ENCODE peak calls at places on chromosomes 5 and 9, in five cellular contexts. One of them, this sample, is unnamed.

GRCh38 chr5:74201334-74202081 is 439.0 kb downstream of the ENC1 start:
- DNase-seq in GM23338: no peak
- DNase-seq in prostate gland: no peak
- DNase-seq in endodermal cell: no peak
- DNase-seq in heart left ventricle: peak; percentile 64
- DNase-seq in this sample: no peak

GRCh38 chr9:93096131-93096802 is at the start of gene CARD19:
- DNase-seq in GM23338: peak; percentile 44
- DNase-seq in heart left ventricle: peak; percentile 73
- DNase-seq in prostate gland: peak; percentile 55
- DNase-seq in endodermal cell: peak; percentile 75
- DNase-seq in this sample: peak; percentile 80

GRCh38 chr9:129414377-129415021 is 206.4 kb downstream of the C9orf50 start:
- DNase-seq in endodermal cell: peak; percentile 71
- DNase-seq in prostate gland: no peak
- DNase-seq in GM23338: peak; percentile 40
- DNase-seq in heart left ventricle: peak; percentile 62
- DNase-seq in this sample: peak; percentile 66

GRCh38 chr9:121833061-121833460 is 181.6 kb downstream of the DAB2IP start:
- DNase-seq in endodermal cell: peak; percentile 23
- DNase-seq in prostate gland: no peak
- DNase-seq in GM23338: no peak
- DNase-seq in heart left ventricle: no peak
- DNase-seq in this sample: no peak

GRCh38 chr9:30574355-30575151 is 1809.9 kb upstream of the ACO1 start:
- DNase-seq in endodermal cell: peak; percentile 42
- DNase-seq in GM23338: peak; percentile 12
- DNase-seq in heart left ventricle: no peak
- DNase-seq in prostate gland: no peak
- DNase-seq in this sample: no peak

GRCh38 chr9:98256632-98257218 is 1.3 kb upstream of the TBC1D2 start:
- DNase-seq in GM23338: peak; percentile 47
- DNase-seq in heart left ventricle: no peak
- DNase-seq in prostate gland: no peak
- DNase-seq in endodermal cell: peak; percentile 49
- DNase-seq in this sample: no peak

GRCh38 chr5:93607367-93608258 is 24.6 kb downstream of the NR2F1 start:
- DNase-seq in GM23338: peak; percentile 94
- DNase-seq in heart left ventricle: no peak
- DNase-seq in prostate gland: no peak
- DNase-seq in endodermal cell: peak; percentile 85
- DNase-seq in this sample: no peak

GRCh38 chr5:127184841-127185240 is 105.8 kb upstream of the MEGF10 start:
- DNase-seq in prostate gland: no peak
- DNase-seq in heart left ventricle: no peak
- DNase-seq in endodermal cell: no peak
- DNase-seq in GM23338: no peak
- DNase-seq in this sample: no peak

GRCh38 chr9:89218040-89218928 is 39.7 kb upstream of the SHC3 start:
- DNase-seq in GM23338: peak; percentile 39
- DNase-seq in endodermal cell: no peak
- DNase-seq in heart left ventricle: no peak
- DNase-seq in prostate gland: no peak
- DNase-seq in this sample: no peak

GRCh38 chr9:593809-594208 is 247.7 kb upstream of the DMRT1 start:
- DNase-seq in endodermal cell: no peak
- DNase-seq in heart left ventricle: peak; percentile 53
- DNase-seq in prostate gland: no peak
- DNase-seq in GM23338: no peak
- DNase-seq in this sample: no peak

GRCh38 chr5:108655750-108656450 is 91.8 kb upstream of the FER start:
- DNase-seq in prostate gland: no peak
- DNase-seq in heart left ventricle: no peak
- DNase-seq in GM23338: no peak
- DNase-seq in endodermal cell: no peak
- DNase-seq in this sample: no peak

GRCh38 chr9:2817987-2818386 is 25.9 kb downstream of the PUM3 start:
- DNase-seq in GM23338: no peak
- DNase-seq in heart left ventricle: no peak
- DNase-seq in endodermal cell: no peak
- DNase-seq in prostate gland: no peak
- DNase-seq in this sample: no peak

GRCh38 chr5:137115152-137115551 is 384.0 kb downstream of the SPOCK1 start:
- DNase-seq in endodermal cell: no peak
- DNase-seq in heart left ventricle: no peak
- DNase-seq in GM23338: no peak
- DNase-seq in prostate gland: no peak
- DNase-seq in this sample: no peak

GRCh38 chr9:126860757-126861466 is 473 bp downstream of the ZBTB34 start:
- DNase-seq in endodermal cell: peak; percentile 79
- DNase-seq in heart left ventricle: peak; percentile 42
- DNase-seq in prostate gland: no peak
- DNase-seq in GM23338: peak; percentile 48
- DNase-seq in this sample: peak; percentile 51

GRCh38 chr9:99419099-99419498 is 197.0 kb downstream of the SEC61B start:
- DNase-seq in heart left ventricle: no peak
- DNase-seq in GM23338: no peak
- DNase-seq in prostate gland: no peak
- DNase-seq in endodermal cell: no peak
- DNase-seq in this sample: no peak

GRCh38 chr5:16480821-16481538 is 15.4 kb upstream of the ZNF622 start:
- DNase-seq in GM23338: no peak
- DNase-seq in heart left ventricle: no peak
- DNase-seq in prostate gland: no peak
- DNase-seq in endodermal cell: no peak
- DNase-seq in this sample: no peak

GRCh38 chr9:80492221-80492620 is 920.5 kb downstream of the TLE4 start:
- DNase-seq in prostate gland: no peak
- DNase-seq in endodermal cell: no peak
- DNase-seq in heart left ventricle: peak; percentile 60
- DNase-seq in GM23338: no peak
- DNase-seq in this sample: no peak

GRCh38 chr5:163385276-163385675 is 52.1 kb upstream of the CCNG1 start:
- DNase-seq in heart left ventricle: no peak
- DNase-seq in prostate gland: no peak
- DNase-seq in endodermal cell: no peak
- DNase-seq in GM23338: no peak
- DNase-seq in this sample: no peak

GRCh38 chr5:5494489-5495402 is 72.3 kb downstream of the ICE1 start:
- DNase-seq in endodermal cell: peak; percentile 98
- DNase-seq in GM23338: peak; percentile 96
- DNase-seq in prostate gland: peak; percentile 28
- DNase-seq in heart left ventricle: peak; percentile 77
- DNase-seq in this sample: peak; percentile 88

GRCh38 chr9:137031904-137032639 is at the start of gene FUT7:
- DNase-seq in endodermal cell: no peak
- DNase-seq in heart left ventricle: no peak
- DNase-seq in GM23338: no peak
- DNase-seq in prostate gland: no peak
- DNase-seq in this sample: peak; percentile 34

GRCh38 chr5:92659246-92659645 is 921.8 kb downstream of the NR2F1-AS1 start:
- DNase-seq in endodermal cell: no peak
- DNase-seq in heart left ventricle: no peak
- DNase-seq in prostate gland: no peak
- DNase-seq in GM23338: no peak
- DNase-seq in this sample: no peak

GRCh38 chr9:31136524-31136923 is 1247.9 kb upstream of the ACO1 start:
- DNase-seq in endodermal cell: no peak
- DNase-seq in GM23338: no peak
- DNase-seq in prostate gland: no peak
- DNase-seq in heart left ventricle: no peak
- DNase-seq in this sample: no peak

GRCh38 chr5:30405821-30406220 is 787.7 kb upstream of the CDH6 start:
- DNase-seq in heart left ventricle: no peak
- DNase-seq in endodermal cell: no peak
- DNase-seq in GM23338: no peak
- DNase-seq in prostate gland: no peak
- DNase-seq in this sample: no peak

GRCh38 chr9:93286252-93287188 is 102.6 kb downstream of the WNK2 start:
- DNase-seq in GM23338: no peak
- DNase-seq in endodermal cell: no peak
- DNase-seq in prostate gland: no peak
- DNase-seq in heart left ventricle: no peak
- DNase-seq in this sample: no peak

GRCh38 chr9:34654317-34655083 is 2.5 kb downstream of the IL11RA start:
- DNase-seq in prostate gland: peak; percentile 66
- DNase-seq in endodermal cell: no peak
- DNase-seq in GM23338: no peak
- DNase-seq in heart left ventricle: peak; percentile 88
- DNase-seq in this sample: peak; percentile 50

GRCh38 chr9:32939576-32939975 is 61.9 kb downstream of the APTX start:
- DNase-seq in prostate gland: no peak
- DNase-seq in heart left ventricle: no peak
- DNase-seq in endodermal cell: no peak
- DNase-seq in GM23338: no peak
- DNase-seq in this sample: no peak

GRCh38 chr5:97101189-97101910 is 41.1 kb downstream of the LIX1 start:
- DNase-seq in heart left ventricle: no peak
- DNase-seq in GM23338: peak; percentile 29
- DNase-seq in prostate gland: no peak
- DNase-seq in endodermal cell: no peak
- DNase-seq in this sample: no peak

GRCh38 chr5:115313632-115314031 is 17.2 kb upstream of the CCDC112 start:
- DNase-seq in endodermal cell: no peak
- DNase-seq in GM23338: no peak
- DNase-seq in prostate gland: no peak
- DNase-seq in heart left ventricle: no peak
- DNase-seq in this sample: no peak

GRCh38 chr5:159051431-159052281 is 48.1 kb downstream of the EBF1 start:
- DNase-seq in endodermal cell: peak; percentile 85
- DNase-seq in GM23338: peak; percentile 75
- DNase-seq in prostate gland: no peak
- DNase-seq in heart left ventricle: peak; percentile 71
- DNase-seq in this sample: peak; percentile 24

GRCh38 chr9:134222018-134222573 is 57.7 kb upstream of the RNU6ATAC start:
- DNase-seq in heart left ventricle: peak; percentile 15
- DNase-seq in GM23338: no peak
- DNase-seq in prostate gland: no peak
- DNase-seq in endodermal cell: no peak
- DNase-seq in this sample: no peak

GRCh38 chr5:33737284-33737683 is 154.5 kb downstream of the ADAMTS12 start:
- DNase-seq in prostate gland: no peak
- DNase-seq in endodermal cell: no peak
- DNase-seq in GM23338: no peak
- DNase-seq in heart left ventricle: no peak
- DNase-seq in this sample: no peak

GRCh38 chr5:94807985-94808384 is 189.5 kb downstream of the SLF1 start:
- DNase-seq in endodermal cell: no peak
- DNase-seq in heart left ventricle: no peak
- DNase-seq in GM23338: no peak
- DNase-seq in prostate gland: no peak
- DNase-seq in this sample: no peak

GRCh38 chr5:171701138-171701537 is 84.5 kb upstream of the SMIM23 start:
- DNase-seq in endodermal cell: no peak
- DNase-seq in GM23338: peak; percentile 4
- DNase-seq in heart left ventricle: peak; percentile 45
- DNase-seq in prostate gland: no peak
- DNase-seq in this sample: no peak

GRCh38 chr9:131298341-131298740 is 8.8 kb downstream of the PLPP7 start:
- DNase-seq in prostate gland: no peak
- DNase-seq in GM23338: no peak
- DNase-seq in heart left ventricle: no peak
- DNase-seq in endodermal cell: no peak
- DNase-seq in this sample: no peak

GRCh38 chr5:10789021-10789420 is 28.0 kb upstream of the DAP start:
- DNase-seq in heart left ventricle: peak; percentile 34
- DNase-seq in prostate gland: no peak
- DNase-seq in endodermal cell: no peak
- DNase-seq in GM23338: no peak
- DNase-seq in this sample: no peak

GRCh38 chr5:68268363-68269130 is 53.0 kb downstream of the PIK3R1 start:
- DNase-seq in endodermal cell: no peak
- DNase-seq in heart left ventricle: no peak
- DNase-seq in GM23338: no peak
- DNase-seq in prostate gland: no peak
- DNase-seq in this sample: no peak
- H3K27ac ChIP-seq in endodermal cell: no peak overlapping the region
- H3K27ac ChIP-seq in heart left ventricle: peak overlapping the region; percentile 85
- H3K27ac ChIP-seq in GM23338: no peak overlapping the region
- H3K27ac ChIP-seq in prostate gland: peak overlapping the region; percentile 34
- H3K27ac ChIP-seq in this sample: no peak overlapping the region

GRCh38 chr9:68447611-68448010 is 91.2 kb downstream of the PGM5 start:
- DNase-seq in heart left ventricle: no peak
- DNase-seq in endodermal cell: no peak
- DNase-seq in prostate gland: no peak
- DNase-seq in GM23338: no peak
- DNase-seq in this sample: no peak
- H3K27me3 ChIP-seq in heart left ventricle: no peaks in the 10 kb centered on the region
- H3K27me3 ChIP-seq in endodermal cell: peaks cover 39% of the 10 kb centered on the region
- H3K27me3 ChIP-seq in prostate gland: no peaks in the 10 kb centered on the region
- H3K27me3 ChIP-seq in GM23338: peaks cover 24% of the 10 kb centered on the region
- H3K27me3 ChIP-seq in this sample: no peaks in the 10 kb centered on the region

DNA sequence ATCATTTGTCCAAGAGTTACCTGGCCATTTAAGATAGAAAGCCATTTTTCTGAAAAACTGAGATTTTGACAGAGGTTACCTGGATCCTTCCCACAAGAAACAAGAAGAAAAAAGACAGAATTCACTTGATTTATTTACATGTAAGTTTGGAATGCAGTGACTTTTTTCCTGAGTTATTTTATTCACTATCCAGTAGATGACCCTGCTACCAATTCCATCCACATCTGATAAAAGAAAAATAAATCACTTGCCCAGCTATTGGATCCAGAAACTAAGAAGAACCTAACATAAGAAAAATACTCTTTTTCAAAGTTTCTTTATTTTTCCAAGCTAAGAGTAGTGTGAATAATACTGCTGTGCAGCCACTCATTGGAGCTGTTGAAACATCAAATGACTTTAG is 275.2 kb downstream of the CETN3 start:
- DNase-seq in endodermal cell: no peak
- DNase-seq in heart left ventricle: no peak
- DNase-seq in GM23338: no peak
- DNase-seq in prostate gland: no peak
- DNase-seq in this sample: no peak
- H3K27ac ChIP-seq in endodermal cell: no peak overlapping the region
- H3K27ac ChIP-seq in heart left ventricle: peak overlapping the region; percentile 44
- H3K27ac ChIP-seq in GM23338: no peak overlapping the region
- H3K27ac ChIP-seq in prostate gland: no peak overlapping the region
- H3K27ac ChIP-seq in this sample: no peak overlapping the region

DNA sequence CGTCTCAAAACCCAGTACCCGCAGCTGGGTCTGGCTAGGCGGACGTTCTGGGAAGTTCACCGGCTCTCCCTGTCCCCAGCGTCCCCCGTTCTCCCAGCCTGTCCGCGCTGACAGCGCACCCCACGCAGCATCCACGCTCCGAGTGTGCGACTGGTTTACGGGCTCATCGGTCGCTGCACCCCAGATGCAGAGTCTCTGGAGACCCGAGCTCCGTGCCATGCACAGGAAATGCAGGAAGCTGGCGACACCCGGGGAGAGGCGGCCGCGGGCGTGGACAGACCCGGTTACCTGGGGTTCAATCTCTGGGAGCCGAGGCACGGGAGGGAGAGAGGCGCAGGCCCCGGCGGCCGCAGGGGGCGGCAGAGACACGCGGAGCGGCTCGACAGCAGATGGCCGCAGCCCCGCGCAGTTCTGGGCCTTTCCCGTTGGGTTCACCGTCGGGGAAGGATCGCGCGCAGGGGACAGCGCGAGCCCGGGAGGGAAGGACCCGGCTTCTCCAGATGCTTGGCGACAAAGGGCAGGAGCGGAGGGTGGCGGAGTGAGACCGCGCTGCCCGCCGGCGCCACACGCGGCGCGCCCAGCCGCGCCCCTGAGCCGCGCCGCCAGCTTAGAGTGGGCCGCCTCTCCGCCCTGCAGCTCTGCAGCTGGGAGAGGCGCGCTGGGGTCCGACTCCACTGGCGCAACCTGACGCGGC is 558 bp downstream of the SHROOM1 start:
- DNase-seq in GM23338: peak; percentile 85
- DNase-seq in endodermal cell: peak; percentile 91
- DNase-seq in prostate gland: peak; percentile 82
- DNase-seq in heart left ventricle: peak; percentile 83
- DNase-seq in this sample: peak; percentile 84
- H3K27me3 ChIP-seq in GM23338: peaks cover 82% of the 10 kb centered on the region
- H3K27me3 ChIP-seq in endodermal cell: peaks cover 63% of the 10 kb centered on the region
- H3K27me3 ChIP-seq in prostate gland: no peaks in the 10 kb centered on the region
- H3K27me3 ChIP-seq in heart left ventricle: no peaks in the 10 kb centered on the region
- H3K27me3 ChIP-seq in this sample: no peaks in the 10 kb centered on the region

This sample was measured in colonic mucosa.